ENCODE peak calls at places on chromosomes 2 and 18, in six cellular contexts. L is IMR-90, J is heart left ventricle, I is tibial nerve, K is stomach, B is adrenal gland. V is an unnamed sample.

GRCh38 chr2:7281802-7282201 is 364.6 kb downstream of the RNF144A start:
- DNase-seq in B (no peak), L (no peak), I (no peak), K (no peak), J (no peak), V (no peak)

GRCh38 chr2:176997074-176997791 is 215.4 kb upstream of the HNRNPA3 start:
- DNase-seq in J (no peak), I (no peak), L (peak; percentile 72), B (peak; percentile 66), K (peak; percentile 26), V (peak; percentile 46)

GRCh38 chr2:201396595-201396994 is 39.5 kb upstream of the FLACC1 start:
- DNase-seq in I (no peak), K (no peak), B (no peak), L (peak; percentile 12), J (no peak), V (no peak)

GRCh38 chr18:13161276-13161899 is 57.2 kb upstream of the LDLRAD4 start:
- DNase-seq in J (no peak), K (no peak), L (no peak), B (no peak), I (no peak), V (no peak)

GRCh38 chr18:7577706-7578105 is 10.6 kb downstream of the PTPRM start:
- DNase-seq in B (no peak), J (no peak), K (no peak), I (no peak), L (peak; percentile 68), V (no peak)

GRCh38 chr2:128279786-128280701 is 38.6 kb downstream of the HS6ST1 start:
- DNase-seq in B (peak; percentile 58), J (peak; percentile 26), L (no peak), I (no peak), K (no peak), V (peak; percentile 7)

GRCh38 chr2:149606251-149606811 is 18.8 kb upstream of the MMADHC start:
- DNase-seq in J (no peak), B (no peak), I (no peak), K (no peak), L (peak; percentile 65), V (no peak)

GRCh38 chr18:23253630-23254029 is 118.3 kb downstream of the CABLES1 start:
- DNase-seq in K (no peak), J (no peak), I (no peak), L (no peak), B (no peak), V (no peak)

GRCh38 chr2:38444247-38444646 is 67.2 kb upstream of the ATL2 start:
- DNase-seq in B (no peak), L (peak; percentile 43), I (no peak), K (no peak), J (no peak), V (no peak)

GRCh38 chr2:25312958-25313710 is 28.6 kb downstream of the DNMT3A start:
- DNase-seq in K (no peak), B (no peak), J (no peak), L (no peak), I (no peak), V (no peak)

GRCh38 chr2:224220581-224221255 is 181.2 kb downstream of the FAM124B start:
- DNase-seq in B (no peak), I (no peak), K (no peak), J (no peak), L (peak; percentile 55), V (no peak)

GRCh38 chr2:20539133-20539719 is 92.4 kb downstream of the RHOB start:
- DNase-seq in I (no peak), B (no peak), L (no peak), J (no peak), K (no peak), V (no peak)

GRCh38 chr2:131535526-131535925 is 7.8 kb downstream of the CCDC74A start:
- DNase-seq in L (no peak), B (no peak), J (no peak), K (no peak), I (no peak), V (no peak)

GRCh38 chr2:238152811-238153688 is 5.7 kb upstream of the ERFE start:
- DNase-seq in L (no peak), J (no peak), K (no peak), I (no peak), B (no peak), V (no peak)

GRCh38 chr2:222427606-222428320 is 3.4 kb downstream of the SGPP2 start:
- DNase-seq in K (peak; percentile 40), B (no peak), L (no peak), I (no peak), J (no peak), V (no peak)

GRCh38 chr2:144456680-144457079 is 63.2 kb downstream of the ZEB2 start:
- DNase-seq in J (peak; percentile 38), B (peak; percentile 86), K (no peak), I (no peak), L (peak; percentile 97), V (no peak)

GRCh38 chr2:174662459-174662858 is 64.9 kb upstream of the WIPF1 start:
- DNase-seq in J (no peak), B (no peak), I (no peak), L (peak; percentile 90), K (no peak), V (no peak)

GRCh38 chr2:50591642-50592041 is 440.3 kb downstream of the NRXN1 start:
- DNase-seq in I (peak; percentile 21), K (no peak), J (peak; percentile 59), B (no peak), L (no peak), V (peak; percentile 12)

GRCh38 chr2:238287702-238288649 is at the start of gene PER2:
- DNase-seq in K (peak; percentile 63), I (no peak), J (peak; percentile 56), L (peak; percentile 90), B (peak; percentile 55), V (peak; percentile 85)

GRCh38 chr2:866887-867286 is 83.8 kb upstream of the SNTG2 start:
- DNase-seq in J (no peak), L (no peak), K (no peak), I (no peak), B (no peak), V (no peak)

GRCh38 chr2:30472326-30472725 is 25.3 kb downstream of the LCLAT1 start:
- DNase-seq in I (no peak), J (no peak), K (no peak), L (no peak), B (no peak), V (no peak)

GRCh38 chr2:85631316-85631715 is 15.3 kb downstream of the USP39 start:
- DNase-seq in I (no peak), K (no peak), J (no peak), L (no peak), B (no peak), V (no peak)

GRCh38 chr2:181138816-181139215 is 158.4 kb downstream of the UBE2E3 start:
- DNase-seq in B (no peak), J (no peak), K (no peak), I (no peak), L (peak; percentile 17), V (no peak)

GRCh38 chr18:64287926-64288325 is 139.0 kb upstream of the LINC00305 start:
- DNase-seq in L (no peak), B (no peak), K (no peak), I (no peak), J (no peak), V (no peak)

GRCh38 chr2:120490091-120490798 is 144.3 kb downstream of the INHBB start:
- DNase-seq in J (no peak), B (no peak), K (no peak), I (no peak), L (no peak), V (no peak)

GRCh38 chr2:18976112-18976961 is 382.1 kb downstream of the OSR1 start:
- DNase-seq in I (no peak), B (peak; percentile 33), J (no peak), K (no peak), L (peak; percentile 94), V (no peak)

GRCh38 chr2:14148186-14148585 is 484.3 kb upstream of the LRATD1 start:
- DNase-seq in I (no peak), L (peak; percentile 0), J (no peak), B (no peak), K (no peak), V (no peak)

DNA sequence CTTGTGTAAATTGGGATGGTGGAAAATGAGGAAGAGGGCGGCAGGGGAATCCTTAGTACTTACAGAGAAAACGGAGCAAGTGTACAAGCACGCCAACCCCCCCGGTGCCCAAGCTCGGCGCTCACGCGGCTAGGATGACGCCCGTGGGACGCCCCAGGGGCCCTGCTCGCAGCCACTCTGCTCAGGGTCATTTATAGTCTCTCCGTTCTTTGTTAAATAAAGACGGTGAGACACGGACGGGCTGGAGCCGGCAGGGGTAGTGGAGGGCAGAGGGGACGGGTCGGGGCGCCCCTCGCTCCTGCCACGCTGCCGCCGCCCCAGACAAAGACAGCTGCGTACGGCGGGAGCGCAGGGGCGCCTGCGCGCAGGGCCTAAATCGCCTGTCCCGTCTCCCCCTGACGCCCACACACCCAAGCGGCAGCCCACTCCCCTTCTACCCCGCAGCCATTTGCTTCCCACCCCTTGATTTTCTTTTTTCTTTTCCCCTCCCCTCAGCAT is 37.8 kb downstream of the PCBP1 start:
- DNase-seq in K (peak; percentile 61), B (peak; percentile 72), J (peak; percentile 69), L (peak; percentile 31), I (peak; percentile 55), V (peak; percentile 70)
- TF ChIP-seq POLR2A in K (no peak), B (peak; percentile 64), J (peak; percentile 32), L (no peak), I (peak; percentile 45), V (peak; percentile 52)

GRCh38 chr18:44698518-44698917 is 17.8 kb downstream of the SETBP1 start:
- DNase-seq in I (no peak), K (no peak), J (no peak), B (no peak), L (no peak), V (no peak)

GRCh38 chr18:44699571-44700261 is 19.0 kb downstream of the SETBP1 start:
- DNase-seq in K (no peak), J (no peak), L (no peak), I (no peak), B (no peak), V (no peak)

GRCh38 chr18:44695503-44695902 is 14.8 kb downstream of the SETBP1 start:
- DNase-seq in L (no peak), B (no peak), J (no peak), I (no peak), K (no peak), V (no peak)

GRCh38 chr18:44697315-44697714 is 16.6 kb downstream of the SETBP1 start:
- DNase-seq in K (no peak), I (no peak), J (no peak), B (no peak), L (no peak), V (no peak)

DNA sequence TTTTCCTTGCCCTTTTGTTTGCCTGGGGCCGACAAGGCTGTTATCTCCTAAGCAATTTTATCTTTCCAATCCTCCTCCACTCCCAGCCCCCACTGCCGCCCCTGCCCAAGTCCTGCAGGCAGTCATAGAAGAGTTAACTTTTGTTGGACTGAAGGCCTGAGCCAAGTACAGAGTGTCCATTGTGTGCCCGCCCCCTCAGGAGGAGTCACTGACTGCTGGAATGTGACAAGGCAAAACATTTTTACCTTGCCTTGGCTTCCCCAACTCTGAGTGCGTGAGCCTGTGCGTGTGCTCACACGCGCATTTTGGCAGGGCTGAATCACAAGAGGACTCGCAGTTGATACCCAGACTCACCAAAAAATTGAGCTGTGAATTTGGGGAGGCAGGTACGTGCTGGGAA is 16.2 kb downstream of the SETBP1 start:
- DNase-seq in K (peak; percentile 52), J (peak; percentile 63), B (no peak), L (no peak), I (no peak), V (peak; percentile 52)
- TF ChIP-seq POLR2A in K (no peak), J (no peak), B (no peak), L (no peak), I (no peak), V (no peak)

GRCh38 chr2:137983581-137983980 is 19.3 kb downstream of the HNMT start:
- DNase-seq in K (no peak), L (no peak), J (no peak), I (no peak), B (no peak), V (no peak)
- TF ChIP-seq POLR2A in K (no peak), L (no peak), J (no peak), I (no peak), B (no peak), V (no peak)

GRCh38 chr2:210099940-210100339 is 71.3 kb downstream of the KANSL1L start:
- DNase-seq in L (no peak), J (no peak), B (no peak), K (no peak), I (no peak), V (no peak)
- TF ChIP-seq POLR2A in L (no peak), J (no peak), B (no peak), K (no peak), I (no peak), V (no peak)